ENCODE peak calls at places on chromosomes 12 and 14, in ten cellular contexts. N, S, A, D, L, T, G, C, I and K are unnamed samples.
A peak's percentile ranks its signal among the peaks of the same experiment; 100 is the strongest.

GRCh38 chr12:102769323-102769916 is 147.6 kb downstream of the PAH start:
- DNase-seq in N (peak; percentile 35), S (peak; percentile 39), A (peak; percentile 58), D (peak; percentile 51), L (peak; percentile 41), T (peak; percentile 26), G (peak; percentile 62), C (peak; percentile 81), I (peak; percentile 80), K (peak; percentile 23)

GRCh38 chr14:31263485-31264133 is 56.0 kb upstream of the HECTD1 start:
- DNase-seq in N (no peak), S (peak; percentile 46), A (peak; percentile 100), D (peak; percentile 26), L (peak; percentile 45), T (peak; percentile 47), G (peak; percentile 97), C (peak; percentile 99), I (peak; percentile 41), K (no peak)

GRCh38 chr14:61420326-61420725 is 98.9 kb downstream of the PRKCH start:
- DNase-seq in N (no peak), S (no peak), A (peak; percentile 5), D (no peak), L (no peak), T (peak; percentile 6), G (peak; percentile 88), C (peak; percentile 6), I (no peak), K (no peak)

GRCh38 chr14:50318031-50318626 is 6.0 kb downstream of the DMAC2L start:
- DNase-seq in N (no peak), S (no peak), A (peak; percentile 66), D (no peak), L (no peak), T (peak; percentile 26), G (peak; percentile 66), C (peak; percentile 82), I (no peak), K (no peak)

GRCh38 chr14:23910081-23910875 is 43.3 kb upstream of the DHRS4 start:
- DNase-seq in N (peak; percentile 73), S (no peak), A (peak; percentile 48), D (no peak), L (no peak), T (peak; percentile 38), G (peak; percentile 79), C (peak; percentile 78), I (no peak), K (peak; percentile 71)

GRCh38 chr12:53005215-53005985 is 856 bp upstream of the EIF4B start:
- DNase-seq in N (peak; percentile 55), S (peak; percentile 15), A (no peak), D (peak; percentile 23), L (peak; percentile 30), T (no peak), G (no peak), C (peak; percentile 34), I (peak; percentile 34), K (peak; percentile 28)

GRCh38 chr12:46387697-46388096 is 15.1 kb upstream of the SLC38A2 start:
- DNase-seq in N (no peak), S (no peak), A (no peak), D (no peak), L (no peak), T (no peak), G (no peak), C (no peak), I (no peak), K (no peak)

GRCh38 chr14:61177279-61178225 is 103.6 kb downstream of the TMEM30B start:
- DNase-seq in N (no peak), S (no peak), A (peak; percentile 31), D (no peak), L (no peak), T (peak; percentile 56), G (peak; percentile 49), C (peak; percentile 30), I (no peak), K (no peak)

GRCh38 chr14:28987516-28987915 is 220.9 kb downstream of the FOXG1 start:
- DNase-seq in N (no peak), S (no peak), A (peak; percentile 0), D (no peak), L (no peak), T (no peak), G (no peak), C (peak; percentile 2), I (no peak), K (no peak)

GRCh38 chr12:113351089-113351488 is 7.3 kb upstream of the PLBD2 start:
- DNase-seq in N (no peak), S (no peak), A (no peak), D (no peak), L (no peak), T (no peak), G (no peak), C (no peak), I (no peak), K (no peak)

GRCh38 chr12:38370311-38370710 is 53.7 kb downstream of the ALG10B start:
- DNase-seq in N (no peak), S (no peak), A (no peak), D (no peak), L (no peak), T (no peak), G (peak; percentile 14), C (no peak), I (no peak), K (no peak)

GRCh38 chr14:38210587-38211257 is 3.0 kb downstream of the SSTR1 start:
- DNase-seq in N (peak; percentile 26), S (peak; percentile 18), A (peak; percentile 70), D (no peak), L (no peak), T (no peak), G (no peak), C (peak; percentile 87), I (no peak), K (no peak)

GRCh38 chr12:3005736-3006135 is 46.5 kb downstream of the TEAD4 start:
- DNase-seq in N (no peak), S (no peak), A (peak; percentile 35), D (no peak), L (no peak), T (no peak), G (peak; percentile 4), C (peak; percentile 5), I (no peak), K (no peak)

GRCh38 chr12:112116232-112117060 is 7.9 kb upstream of the NAA25 start:
- DNase-seq in N (peak; percentile 62), S (peak; percentile 50), A (peak; percentile 61), D (peak; percentile 71), L (peak; percentile 23), T (peak; percentile 23), G (no peak), C (peak; percentile 32), I (peak; percentile 24), K (peak; percentile 76)

GRCh38 chr14:96135285-96135684 is 69.4 kb upstream of the BDKRB2 start:
- DNase-seq in N (no peak), S (no peak), A (no peak), D (no peak), L (no peak), T (no peak), G (no peak), C (no peak), I (peak; percentile 48), K (no peak)

GRCh38 chr14:24381363-24382102 is 13.5 kb downstream of the NFATC4 start:
- DNase-seq in N (no peak), S (no peak), A (no peak), D (no peak), L (no peak), T (no peak), G (no peak), C (no peak), I (no peak), K (no peak)

DNA sequence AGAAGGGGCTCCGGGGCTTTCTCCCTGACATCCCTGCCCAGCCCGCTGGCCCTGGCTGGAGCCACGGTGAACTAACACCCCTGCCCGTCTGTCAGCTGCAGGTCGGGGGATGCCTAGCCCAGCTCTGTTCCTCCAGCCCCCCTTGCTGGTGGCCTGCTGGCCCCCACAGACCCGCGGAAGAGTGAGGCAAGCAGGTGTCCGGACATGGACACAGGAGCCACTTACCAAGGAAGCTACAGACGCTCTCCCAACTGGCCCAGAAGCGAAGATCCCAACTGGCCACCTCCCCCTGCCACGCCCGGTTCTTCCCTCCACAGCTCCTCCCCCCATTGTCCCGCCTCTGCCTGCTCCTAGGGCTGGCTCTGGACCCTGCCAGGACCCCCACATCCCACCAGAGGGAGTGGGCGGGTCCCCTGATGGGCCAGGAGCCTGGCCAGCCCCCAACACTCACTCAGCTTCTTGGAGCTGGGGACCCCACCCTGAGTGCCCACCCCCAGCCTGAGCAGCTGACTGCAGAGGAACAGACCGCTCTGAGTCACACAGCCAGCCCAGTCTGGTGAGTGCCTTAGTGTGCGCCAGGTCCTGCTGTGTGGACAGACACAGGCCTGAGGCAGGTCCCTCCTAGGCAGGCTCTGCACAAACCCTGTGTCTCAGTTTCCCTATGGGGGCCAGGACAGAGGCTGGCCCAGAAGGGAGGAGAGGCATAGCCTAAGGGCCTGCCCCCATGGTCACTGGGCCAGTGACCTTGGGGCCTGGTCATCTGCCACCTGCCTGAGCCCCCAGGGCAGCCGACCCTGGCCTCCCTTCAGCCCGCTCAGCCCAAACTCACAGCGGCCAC is 7.7 kb downstream of the AHNAK2 start:
- DNase-seq in N (peak; percentile 58), S (peak; percentile 85), A (peak; percentile 81), D (peak; percentile 74), L (no peak), T (peak; percentile 56), G (peak; percentile 86), C (peak; percentile 98), I (peak; percentile 94), K (no peak)
- H3K4me1 ChIP-seq in N (peaks cover 50% of the 10 kb centered on the region), S (peaks cover 16% of the 10 kb centered on the region), A (peaks cover 42% of the 10 kb centered on the region), D (peaks cover 8% of the 10 kb centered on the region), L (peaks cover 55% of the 10 kb centered on the region), T (peaks cover 71% of the 10 kb centered on the region), G (peaks cover 85% of the 10 kb centered on the region), C (peaks cover 56% of the 10 kb centered on the region), I (peaks cover 32% of the 10 kb centered on the region), K (peaks cover 21% of the 10 kb centered on the region)

DNA sequence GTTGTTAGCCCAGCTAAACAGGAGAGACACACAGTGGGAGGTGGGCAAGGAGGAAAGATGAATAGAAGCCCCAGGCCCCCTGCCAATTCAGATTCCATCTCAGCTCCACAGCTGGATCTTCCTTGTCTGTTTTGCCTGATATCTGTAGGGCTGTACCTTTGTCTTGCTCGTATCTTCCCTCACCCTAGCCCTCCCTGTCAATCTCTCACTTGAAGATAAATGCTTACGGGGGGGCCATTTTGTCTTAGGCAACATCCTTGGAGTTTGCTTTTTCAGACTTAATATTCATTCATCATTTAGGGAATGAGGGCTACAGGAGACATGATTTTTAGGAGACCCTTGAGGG is 2.4 kb downstream of the KIF5A start:
- DNase-seq in N (no peak), S (no peak), A (no peak), D (no peak), L (no peak), T (no peak), G (no peak), C (no peak), I (no peak), K (no peak)
- H3K4me1 ChIP-seq in N (peaks cover 2% of the 10 kb centered on the region), S (peaks cover 3% of the 10 kb centered on the region), A (peaks cover 3% of the 10 kb centered on the region), D (peaks cover 3% of the 10 kb centered on the region), L (no peaks in the 10 kb centered on the region), T (peaks cover 3% of the 10 kb centered on the region), G (peaks cover 3% of the 10 kb centered on the region), C (no peaks in the 10 kb centered on the region), I (no peaks in the 10 kb centered on the region), K (no peaks in the 10 kb centered on the region)

GRCh38 chr12:107364875-107365518 is 271.6 kb upstream of the CRY1 start:
- DNase-seq in N (no peak), S (no peak), A (no peak), D (no peak), L (no peak), T (no peak), G (no peak), C (no peak), I (no peak), K (no peak)
- H3K4me1 ChIP-seq in N (no peaks in the 10 kb centered on the region), S (no peaks in the 10 kb centered on the region), A (no peaks in the 10 kb centered on the region), D (no peaks in the 10 kb centered on the region), L (no peaks in the 10 kb centered on the region), T (no peaks in the 10 kb centered on the region), G (peaks cover under 1% of the 10 kb centered on the region), C (no peaks in the 10 kb centered on the region), I (no peaks in the 10 kb centered on the region), K (no peaks in the 10 kb centered on the region)

GRCh38 chr12:56126732-56127239 is 1.3 kb upstream of the ESYT1 start:
- DNase-seq in N (no peak), S (no peak), A (no peak), D (no peak), L (no peak), T (no peak), G (no peak), C (no peak), I (no peak), K (no peak)
- H3K4me1 ChIP-seq in N (peaks cover 22% of the 10 kb centered on the region), S (peaks cover 35% of the 10 kb centered on the region), A (peaks cover 6% of the 10 kb centered on the region), D (peaks cover 57% of the 10 kb centered on the region), L (peaks cover 14% of the 10 kb centered on the region), T (peaks cover 16% of the 10 kb centered on the region), G (peaks cover 33% of the 10 kb centered on the region), C (peaks cover 20% of the 10 kb centered on the region), I (peaks cover 10% of the 10 kb centered on the region), K (peaks cover 27% of the 10 kb centered on the region)